ENCODE peak calls at places on chromosomes 7 and 10, in seven cellular contexts. N is ELR; F is C1 segment of cervical spinal cord; I is stimulated activated CD4-positive, alpha-beta T cell treated with anti-CD3 and anti-CD28 coated beads, Interleukin-2, amount 100 ng/mL, for 48 hours; L is GM23248; Y is GOT3; J is GM20000. D is an unnamed sample.

GRCh38 chr10:72821606-72822005 is 71.9 kb upstream of the OIT3 start:
- DNase-seq in N (no peak), F (no peak), I (no peak), L (no peak), Y (no peak), J (no peak), D (no peak)

GRCh38 chr7:158924956-158925355 is 68.6 kb downstream of the DYNC2I1 start:
- DNase-seq in N (peak), F (no peak), I (no peak), L (peak), Y (no peak), J (no peak), D (no peak)

GRCh38 chr7:120990468-120991118 is 2.1 kb downstream of the CPED1 start:
- DNase-seq in N (peak), F (no peak), I (no peak), L (peak), Y (no peak), J (no peak), D (no peak)

GRCh38 chr7:99106869-99107268 is 37.0 kb downstream of the SMURF1 start:
- DNase-seq in N (peak), F (no peak), I (no peak), L (peak), Y (no peak), J (no peak), D (no peak)

GRCh38 chr10:126736737-126737136 is 66.2 kb upstream of the C10orf90 start:
- DNase-seq in N (no peak), F (no peak), I (no peak), L (peak), Y (no peak), J (no peak), D (no peak)

GRCh38 chr10:110737886-110738634 is 93.9 kb downstream of the RBM20 start:
- DNase-seq in N (no peak), F (no peak), I (no peak), L (no peak), Y (no peak), J (no peak), D (no peak)

GRCh38 chr10:97532935-97533671 is 34.4 kb downstream of the UBTD1 start:
- DNase-seq in N (peak), F (peak), I (no peak), L (peak), Y (no peak), J (no peak), D (no peak)

GRCh38 chr7:30367561-30367960 is 83.2 kb downstream of the ZNRF2 start:
- DNase-seq in N (no peak), F (no peak), I (no peak), L (no peak), Y (no peak), J (no peak), D (no peak)

GRCh38 chr10:99787303-99787702 is 4.9 kb downstream of the ABCC2 start:
- DNase-seq in N (no peak), F (no peak), I (no peak), L (no peak), Y (no peak), J (no peak), D (no peak)

GRCh38 chr7:149624006-149624405 is 126.4 kb upstream of the ZNF746 start:
- DNase-seq in N (peak), F (no peak), I (peak), L (peak), Y (no peak), J (peak), D (no peak)

GRCh38 chr10:114031113-114031512 is 12.6 kb upstream of the ADRB1 start:
- DNase-seq in N (no peak), F (no peak), I (no peak), L (no peak), Y (no peak), J (no peak), D (no peak)

GRCh38 chr7:86955895-86956503 is 103.5 kb downstream of the ELAPOR2 start:
- DNase-seq in N (no peak), F (no peak), I (no peak), L (no peak), Y (no peak), J (no peak), D (no peak)

GRCh38 chr7:134435161-134435920 is 23.6 kb downstream of the AKR1B1 start:
- DNase-seq in N (peak), F (no peak), I (no peak), L (peak), Y (no peak), J (no peak), D (no peak)

GRCh38 chr7:112341464-112341863 is 108.8 kb upstream of the IFRD1 start:
- DNase-seq in N (no peak), F (no peak), I (no peak), L (no peak), Y (no peak), J (no peak), D (no peak)

GRCh38 chr7:94183289-94183749 is 179.2 kb upstream of the BET1 start:
- DNase-seq in N (peak), F (no peak), I (no peak), L (peak), Y (no peak), J (no peak), D (no peak)

GRCh38 chr10:46558411-46559185 is 2.1 kb upstream of the GPRIN2 start:
- DNase-seq in N (no peak), F (no peak), I (no peak), L (no peak), Y (no peak), J (no peak), D (peak)

GRCh38 chr10:124677291-124677690 is 66.9 kb downstream of the FAM53B start:
- DNase-seq in N (no peak), F (no peak), I (no peak), L (peak), Y (no peak), J (no peak), D (no peak)

GRCh38 chr7:128869944-128870285 is 7.3 kb downstream of the ATP6V1F start:
- DNase-seq in N (no peak), F (no peak), I (no peak), L (peak), Y (no peak), J (no peak), D (no peak)

GRCh38 chr7:84663224-84663623 is 468.6 kb upstream of the SEMA3A start:
- DNase-seq in N (peak), F (no peak), I (no peak), L (peak), Y (no peak), J (no peak), D (no peak)

GRCh38 chr7:111301891-111302290 is 211.0 kb downstream of the LRRN3 start:
- DNase-seq in N (no peak), F (no peak), I (no peak), L (peak), Y (no peak), J (no peak), D (no peak)

GRCh38 chr7:73706122-73707044 is 13.1 kb downstream of the STX1A start:
- DNase-seq in N (peak), F (no peak), I (peak), L (peak), Y (no peak), J (no peak), D (no peak)

GRCh38 chr7:130515315-130516047 is 23.6 kb downstream of the MEST start:
- DNase-seq in N (no peak), F (no peak), I (no peak), L (no peak), Y (no peak), J (no peak), D (no peak)

GRCh38 chr7:26629696-26630095 is 234.7 kb downstream of the SKAP2 start:
- DNase-seq in N (no peak), F (no peak), I (no peak), L (no peak), Y (no peak), J (no peak), D (no peak)

GRCh38 chr7:80934286-80934685 is 15.4 kb upstream of the SEMA3C start:
- DNase-seq in N (peak), F (no peak), I (no peak), L (peak), Y (no peak), J (no peak), D (no peak)

GRCh38 chr7:41916450-41916927 is 213.6 kb upstream of the INHBA start:
- DNase-seq in N (peak), F (no peak), I (no peak), L (peak), Y (peak), J (no peak), D (no peak)

D was measured in mesenteric fat pad.